ENCODE peak calls at places on chromosomes 13 and 19, in nine cellular contexts. L, V, M, G, A, X, Y, H and E are unnamed samples.

GRCh38 chr13:41267106-41267505 is 3.7 kb upstream of the MTRF1 start:
- DNase-seq in L (no peak), V (peak; percentile 10), M (no peak), G (no peak), A (no peak), X (no peak), Y (no peak), H (no peak), E (no peak)

GRCh38 chr19:17049711-17050280 is 23.2 kb upstream of the CPAMD8 start:
- DNase-seq in L (peak; percentile 74), V (peak; percentile 79), M (no peak), G (peak; percentile 28), A (no peak), X (peak; percentile 58), Y (no peak), H (no peak), E (no peak)

GRCh38 chr19:30226464-30227070 is 145.6 kb upstream of the ZNF536 start:
- DNase-seq in L (peak; percentile 50), V (peak; percentile 47), M (no peak), G (no peak), A (peak; percentile 43), X (no peak), Y (no peak), H (no peak), E (no peak)

GRCh38 chr19:2385053-2385721 is 25.1 kb downstream of the TMPRSS9 start:
- DNase-seq in L (peak; percentile 93), V (peak; percentile 87), M (no peak), G (peak; percentile 55), A (peak; percentile 93), X (peak; percentile 92), Y (peak; percentile 82), H (no peak), E (peak; percentile 88)

GRCh38 chr13:40269086-40269485 is 397.4 kb downstream of the FOXO1 start:
- DNase-seq in L (no peak), V (no peak), M (no peak), G (no peak), A (no peak), X (no peak), Y (no peak), H (no peak), E (no peak)

GRCh38 chr19:56076413-56076998 is 44.6 kb downstream of the ZNF787 start:
- DNase-seq in L (peak; percentile 78), V (peak; percentile 72), M (no peak), G (no peak), A (peak; percentile 56), X (peak; percentile 61), Y (peak; percentile 28), H (peak; percentile 29), E (peak; percentile 78)

GRCh38 chr19:11538232-11539036 is at the start of gene CNN1:
- DNase-seq in L (peak; percentile 73), V (peak; percentile 77), M (no peak), G (peak; percentile 38), A (no peak), X (peak; percentile 63), Y (no peak), H (no peak), E (no peak)

GRCh38 chr13:39284801-39285388 is 246.6 kb downstream of the NHLRC3 start:
- DNase-seq in L (peak; percentile 11), V (no peak), M (no peak), G (no peak), A (no peak), X (peak; percentile 10), Y (no peak), H (no peak), E (no peak)

GRCh38 chr19:54803410-54803809 is at the start of gene KIR2DL4:
- DNase-seq in L (no peak), V (no peak), M (no peak), G (no peak), A (no peak), X (no peak), Y (no peak), H (no peak), E (no peak)